ENCODE peak calls at places on chromosomes 2 and 18, in five cellular contexts. O, V, R, A and K are unnamed samples.

GRCh38 chr18:68837665-68838390 is 39.9 kb downstream of the CCDC102B start:
- DNase-seq in O (no peak), V (no peak), R (peak; percentile 29), A (no peak), K (no peak)

GRCh38 chr18:21191596-21192307 is 50.3 kb upstream of the GREB1L start:
- DNase-seq in O (peak; percentile 42), V (peak; percentile 48), R (peak; percentile 67), A (peak; percentile 34), K (peak; percentile 31)

GRCh38 chr2:111198701-111199100 is 78.0 kb downstream of the BCL2L11 start:
- DNase-seq in O (no peak), V (no peak), R (no peak), A (no peak), K (no peak)

GRCh38 chr2:239445771-239446524 is 45.1 kb upstream of the HDAC4 start:
- DNase-seq in O (peak; percentile 72), V (no peak), R (no peak), A (no peak), K (no peak)

GRCh38 chr2:31379747-31380146 is 34.8 kb downstream of the XDH start:
- DNase-seq in O (no peak), V (no peak), R (no peak), A (no peak), K (no peak)

GRCh38 chr2:18119883-18120282 is 241.4 kb downstream of the KCNS3 start:
- DNase-seq in O (no peak), V (peak; percentile 14), R (peak; percentile 37), A (no peak), K (no peak)

GRCh38 chr2:19355416-19355821 is 3.0 kb downstream of the OSR1 start:
- DNase-seq in O (no peak), V (no peak), R (no peak), A (peak; percentile 41), K (no peak)

GRCh38 chr2:42063383-42064171 is 15.8 kb downstream of the PKDCC start:
- DNase-seq in O (peak; percentile 71), V (no peak), R (peak; percentile 39), A (no peak), K (no peak)

GRCh38 chr2:18456026-18456425 is 104.4 kb downstream of the RDH14 start:
- DNase-seq in O (peak; percentile 11), V (no peak), R (no peak), A (no peak), K (no peak)

GRCh38 chr2:84849271-84849952 is 31.5 kb downstream of the TRABD2A start:
- DNase-seq in O (no peak), V (no peak), R (no peak), A (peak; percentile 80), K (no peak)

GRCh38 chr18:38368886-38369285 is 803.3 kb upstream of the CELF4 start:
- DNase-seq in O (no peak), V (no peak), R (no peak), A (no peak), K (no peak)

GRCh38 chr2:56369316-56369715 is 185.5 kb downstream of the CCDC85A start:
- DNase-seq in O (no peak), V (no peak), R (no peak), A (peak; percentile 15), K (no peak)

GRCh38 chr2:41937464-41937861 is 110.4 kb upstream of the PKDCC start:
- DNase-seq in O (no peak), V (no peak), R (no peak), A (no peak), K (no peak)

GRCh38 chr18:48391863-48392262 is 17.3 kb downstream of the ZBTB7C start:
- DNase-seq in O (no peak), V (peak; percentile 3), R (no peak), A (no peak), K (no peak)

GRCh38 chr2:37838541-37839167 is 86.4 kb upstream of the RMDN2 start:
- DNase-seq in O (no peak), V (no peak), R (no peak), A (no peak), K (no peak)

GRCh38 chr2:38095079-38095478 is 19.1 kb upstream of the CYP1B1 start:
- DNase-seq in O (no peak), V (no peak), R (no peak), A (no peak), K (no peak)

GRCh38 chr2:233528182-233528581 is 38.4 kb downstream of the USP40 start:
- DNase-seq in O (no peak), V (no peak), R (no peak), A (no peak), K (no peak)

GRCh38 chr18:78238404-78239089 is 741.1 kb upstream of the SALL3 start:
- DNase-seq in O (no peak), V (no peak), R (no peak), A (no peak), K (no peak)

GRCh38 chr2:238459081-238459629 is 32.4 kb downstream of the ASB1 start:
- DNase-seq in O (no peak), V (no peak), R (no peak), A (no peak), K (no peak)

GRCh38 chr18:28560339-28560738 is 383.4 kb upstream of the CDH2 start:
- DNase-seq in O (no peak), V (no peak), R (no peak), A (no peak), K (no peak)

GRCh38 chr2:176150338-176151198 is 782 bp upstream of the HOXD4 start:
- DNase-seq in O (no peak), V (no peak), R (no peak), A (no peak), K (no peak)

GRCh38 chr2:10162586-10163497 is 40.3 kb downstream of the RRM2 start:
- DNase-seq in O (no peak), V (no peak), R (no peak), A (no peak), K (no peak)

GRCh38 chr2:217899231-217900009 is 103.4 kb downstream of the TNS1 start:
- DNase-seq in O (peak; percentile 86), V (peak; percentile 41), R (peak; percentile 78), A (peak; percentile 76), K (peak; percentile 25)

GRCh38 chr18:54020971-54021370 is 203.5 kb downstream of the MBD2 start:
- DNase-seq in O (no peak), V (no peak), R (no peak), A (no peak), K (no peak)

GRCh38 chr2:232929303-232930123 is 59.4 kb downstream of the SNORC start:
- DNase-seq in O (no peak), V (no peak), R (no peak), A (no peak), K (no peak)

GRCh38 chr2:85195956-85196355 is 62.8 kb downstream of the TCF7L1 start:
- DNase-seq in O (no peak), V (no peak), R (no peak), A (peak; percentile 39), K (no peak)

GRCh38 chr2:173196080-173196479 is 120.4 kb downstream of the MAP3K20 start:
- DNase-seq in O (no peak), V (no peak), R (no peak), A (no peak), K (no peak)
- H3K27ac ChIP-seq in O (no peak overlapping the region), V (no peak overlapping the region), R (no peak overlapping the region), A (no peak overlapping the region), K (no peak overlapping the region)

GRCh38 chr2:112623913-112624777 is 21.6 kb upstream of the SLC20A1 start:
- DNase-seq in O (no peak), V (peak; percentile 55), R (peak; percentile 80), A (peak; percentile 99), K (no peak)
- H3K27ac ChIP-seq in O (no peak overlapping the region), V (no peak overlapping the region), R (peak overlapping the region; percentile 94), A (peak overlapping the region; percentile 98), K (no peak overlapping the region)

GRCh38 chr2:44087714-44088092 is 81.0 kb upstream of the PPM1B start:
- DNase-seq in O (peak; percentile 22), V (peak; percentile 80), R (no peak), A (no peak), K (no peak)
- H3K27ac ChIP-seq in O (no peak overlapping the region), V (peak overlapping the region; percentile 35), R (no peak overlapping the region), A (no peak overlapping the region), K (no peak overlapping the region)

DNA sequence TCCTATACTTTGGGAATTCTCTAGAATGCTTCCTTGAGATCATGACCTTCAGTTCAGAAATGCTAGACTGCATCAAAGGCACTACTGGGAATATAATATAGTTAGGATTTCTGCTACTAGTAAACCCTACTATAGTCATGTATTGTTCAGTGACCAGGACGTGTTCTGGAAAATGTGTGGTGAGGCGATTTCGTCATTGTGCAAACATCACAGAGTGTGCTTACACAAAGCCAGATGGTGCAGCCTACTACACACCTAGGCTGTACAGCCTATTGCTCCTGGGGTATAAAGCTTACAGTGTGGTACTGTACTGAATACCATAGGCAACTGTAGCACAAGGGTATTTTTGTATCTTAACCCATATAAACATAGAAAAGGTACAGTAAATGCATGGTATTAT is 13.0 kb downstream of the CXCR4 start:
- DNase-seq in O (peak; percentile 61), V (no peak), R (no peak), A (no peak), K (peak; percentile 26)
- H3K27ac ChIP-seq in O (no peak overlapping the region), V (no peak overlapping the region), R (no peak overlapping the region), A (no peak overlapping the region), K (no peak overlapping the region)